ENCODE peak calls at places on chromosomes 12 and 14, in five cellular contexts. U is right atrium auricular region; V is activated gamma-delta T cell treated with anti-CD3 and anti-CD28 coated beads, Interleukin-2, amount 50 U/mL, for 16 hours; C is BE2C; W is NCI-H345. Z is an unnamed sample.

GRCh38 chr14:103259801-103260628 is 74.0 kb upstream of the EIF5 start:
- DNase-seq in U (no peak), V (no peak), C (peak), W (peak), Z (no peak)

GRCh38 chr14:91286530-91286937 is 42.0 kb upstream of the GPR68 start:
- DNase-seq in U (peak), V (peak), C (peak), W (peak), Z (peak)

GRCh38 chr12:66848967-66849366 is 170.1 kb upstream of the GRIP1 start:
- DNase-seq in U (no peak), V (no peak), C (no peak), W (no peak), Z (no peak)

GRCh38 chr12:66139328-66139727 is 8.8 kb upstream of the LLPH start:
- DNase-seq in U (no peak), V (no peak), C (no peak), W (no peak), Z (no peak)

GRCh38 chr12:110694330-110694891 is 5.5 kb upstream of the HVCN1 start:
- DNase-seq in U (peak), V (no peak), C (peak), W (no peak), Z (no peak)

GRCh38 chr14:38391334-38391733 is 135.4 kb upstream of the CLEC14A start:
- DNase-seq in U (no peak), V (no peak), C (no peak), W (no peak), Z (no peak)

GRCh38 chr12:71562681-71563595 is 100.7 kb downstream of the ZFC3H1 start:
- DNase-seq in U (no peak), V (no peak), C (peak), W (no peak), Z (no peak)

GRCh38 chr12:1837541-1838206 is 17.3 kb downstream of the LRTM2 start:
- DNase-seq in U (no peak), V (no peak), C (no peak), W (no peak), Z (no peak)

GRCh38 chr14:34781242-34781641 is 66.8 kb upstream of the CFL2 start:
- DNase-seq in U (no peak), V (no peak), C (no peak), W (no peak), Z (no peak)

GRCh38 chr12:71704920-71705319 is 19.0 kb downstream of the TMEM19 start:
- DNase-seq in U (no peak), V (no peak), C (no peak), W (no peak), Z (no peak)

GRCh38 chr12:108825205-108825950 is 32.0 kb downstream of the SSH1 start:
- DNase-seq in U (no peak), V (no peak), C (no peak), W (no peak), Z (no peak)

GRCh38 chr14:51929156-51929555 is 60.2 kb upstream of the RTRAF start:
- DNase-seq in U (no peak), V (no peak), C (no peak), W (no peak), Z (no peak)

GRCh38 chr14:20454359-20454644 is 310 bp downstream of the OSGEP start:
- DNase-seq in U (no peak), V (peak), C (no peak), W (peak), Z (peak)

GRCh38 chr12:13595536-13596450 is 385.6 kb downstream of the GRIN2B start:
- DNase-seq in U (no peak), V (no peak), C (no peak), W (peak), Z (no peak)

GRCh38 chr12:104596876-104597833 is 140.4 kb downstream of the CHST11 start:
- DNase-seq in U (no peak), V (no peak), C (no peak), W (no peak), Z (no peak)

GRCh38 chr12:26799741-26800140 is 33.3 kb downstream of the ITPR2 start:
- DNase-seq in U (no peak), V (no peak), C (no peak), W (no peak), Z (no peak)

GRCh38 chr12:110907583-110907982 is 12.8 kb downstream of the MYL2 start:
- DNase-seq in U (no peak), V (no peak), C (no peak), W (no peak), Z (no peak)

GRCh38 chr14:89540009-89540829 is 123.2 kb upstream of the FOXN3 start:
- DNase-seq in U (no peak), V (no peak), C (no peak), W (no peak), Z (no peak)

GRCh38 chr14:53278602-53279506 is 125.7 kb upstream of the DDHD1 start:
- DNase-seq in U (no peak), V (no peak), C (no peak), W (peak), Z (no peak)

GRCh38 chr12:128654462-128654861 is 169.3 kb downstream of the SLC15A4 start:
- DNase-seq in U (no peak), V (no peak), C (no peak), W (no peak), Z (no peak)

GRCh38 chr14:76776306-76777251 is 15.3 kb downstream of the VASH1 start:
- DNase-seq in U (no peak), V (no peak), C (no peak), W (peak), Z (no peak)

GRCh38 chr14:69093551-69094421 is 59.1 kb downstream of the DCAF5 start:
- DNase-seq in U (no peak), V (no peak), C (no peak), W (peak), Z (no peak)

GRCh38 chr12:130362060-130362459 is 24.4 kb downstream of the PIWIL1 start:
- DNase-seq in U (no peak), V (no peak), C (no peak), W (no peak), Z (no peak)

GRCh38 chr14:72173038-72173720 is 240.9 kb downstream of the RGS6 start:
- DNase-seq in U (no peak), V (no peak), C (no peak), W (no peak), Z (no peak)

GRCh38 chr12:132717531-132718387 is 7.1 kb downstream of the PGAM5 start:
- DNase-seq in U (no peak), V (no peak), C (no peak), W (no peak), Z (no peak)

GRCh38 chr12:70549340-70550179 is 87.7 kb downstream of the PTPRB start:
- DNase-seq in U (no peak), V (no peak), C (no peak), W (no peak), Z (no peak)

GRCh38 chr14:74804219-74804825 is 41.2 kb downstream of the YLPM1 start:
- DNase-seq in U (no peak), V (no peak), C (peak), W (no peak), Z (no peak)

GRCh38 chr14:90820958-90821357 is 4.7 kb upstream of the TTC7B start:
- DNase-seq in U (no peak), V (peak), C (no peak), W (no peak), Z (peak)

GRCh38 chr12:7162691-7163114 is 26.8 kb upstream of the PEX5 start:
- DNase-seq in U (no peak), V (no peak), C (no peak), W (peak), Z (peak)